ENCODE peak calls at places on chromosomes 11 and 22, in eight cellular contexts. B is IMR-90, K is suprapubic skin, X is pancreas, Z is adipocyte, C is spleen, M is AG04450, V is A549. U is an unnamed sample.
A peak's percentile ranks its signal among the peaks of the same experiment; 100 is the strongest.

GRCh38 chr11:75557649-75558494 is 4.2 kb upstream of the SERPINH1 start:
- DNase-seq in B (peak; percentile 95), K (no peak), X (no peak), Z (peak; percentile 97), C (no peak), M (peak; percentile 86), V (no peak), U (peak; percentile 87)

GRCh38 chr11:116199182-116199581 is 573.6 kb downstream of the BUD13 start:
- DNase-seq in B (no peak), K (no peak), X (no peak), Z (no peak), C (no peak), M (no peak), V (no peak), U (no peak)

GRCh38 chr11:64356498-64357411 is 2.2 kb upstream of the RPS6KA4 start:
- DNase-seq in B (no peak), K (peak; percentile 65), X (peak; percentile 69), Z (peak; percentile 52), C (no peak), M (no peak), V (peak; percentile 84), U (peak; percentile 50)

GRCh38 chr22:33923660-33924246 is 3.5 kb upstream of the LARGE1 start:
- DNase-seq in B (peak; percentile 74), K (no peak), X (no peak), Z (peak; percentile 92), C (no peak), M (peak; percentile 23), V (peak; percentile 74), U (peak; percentile 58)

GRCh38 chr11:19071255-19071654 is 10.7 kb upstream of the MRGPRX2 start:
- DNase-seq in B (peak; percentile 82), K (peak; percentile 78), X (peak; percentile 80), Z (peak; percentile 94), C (no peak), M (peak; percentile 53), V (peak; percentile 90), U (peak; percentile 75)

GRCh38 chr22:37906364-37907008 is 389 bp downstream of the MICALL1 start:
- DNase-seq in B (no peak), K (no peak), X (peak; percentile 69), Z (peak; percentile 51), C (peak; percentile 89), M (no peak), V (no peak), U (peak; percentile 80)

GRCh38 chr11:19739872-19740271 is 27.2 kb downstream of the NAV2 start:
- DNase-seq in B (peak; percentile 13), K (no peak), X (no peak), Z (no peak), C (no peak), M (no peak), V (peak; percentile 13), U (no peak)

GRCh38 chr11:6319001-6319878 is 1.1 kb downstream of the CAVIN3 start:
- DNase-seq in B (peak; percentile 34), K (peak; percentile 66), X (peak; percentile 74), Z (peak; percentile 70), C (peak; percentile 76), M (no peak), V (peak; percentile 6), U (peak; percentile 72)

GRCh38 chr11:3721002-3721401 is 49.8 kb upstream of the CHRNA10 start:
- DNase-seq in B (no peak), K (no peak), X (no peak), Z (no peak), C (no peak), M (no peak), V (no peak), U (no peak)

GRCh38 chr22:37018815-37019308 is 385 bp downstream of the TST start:
- DNase-seq in B (peak; percentile 55), K (peak; percentile 84), X (peak; percentile 76), Z (peak; percentile 79), C (peak; percentile 81), M (no peak), V (peak; percentile 21), U (peak; percentile 87)

GRCh38 chr11:64035081-64035524 is 628 bp upstream of the FLRT1 start:
- DNase-seq in B (no peak), K (no peak), X (no peak), Z (no peak), C (no peak), M (no peak), V (no peak), U (no peak)

GRCh38 chr11:73866586-73866996 is 10.1 kb downstream of the COA4 start:
- DNase-seq in B (peak; percentile 93), K (no peak), X (no peak), Z (peak; percentile 69), C (no peak), M (peak; percentile 62), V (peak; percentile 65), U (no peak)

GRCh38 chr11:97786961-97787360 is 1233.8 kb upstream of the CNTN5 start:
- DNase-seq in B (no peak), K (no peak), X (no peak), Z (no peak), C (no peak), M (no peak), V (no peak), U (no peak)

GRCh38 chr11:119101367-119101758 is 290 bp downstream of the DPAGT1 start:
- DNase-seq in B (no peak), K (no peak), X (no peak), Z (no peak), C (no peak), M (no peak), V (peak; percentile 39), U (no peak)

GRCh38 chr11:80698646-80699045 is 1257.8 kb upstream of the TENM4 start:
- DNase-seq in B (no peak), K (no peak), X (no peak), Z (no peak), C (no peak), M (no peak), V (no peak), U (no peak)

GRCh38 chr11:9293646-9294045 is 20.7 kb downstream of the TMEM41B start:
- DNase-seq in B (no peak), K (no peak), X (no peak), Z (no peak), C (no peak), M (no peak), V (no peak), U (no peak)

GRCh38 chr11:35619030-35619753 is 932 bp downstream of the FJX1 start:
- DNase-seq in B (peak; percentile 37), K (peak; percentile 65), X (peak; percentile 72), Z (peak; percentile 64), C (peak; percentile 74), M (no peak), V (peak; percentile 77), U (peak; percentile 79)

GRCh38 chr11:35615911-35616900 is 2.1 kb upstream of the FJX1 start:
- DNase-seq in B (peak; percentile 74), K (no peak), X (no peak), Z (peak; percentile 86), C (no peak), M (no peak), V (peak; percentile 64), U (no peak)

GRCh38 chr11:35618497-35619029 is 303 bp downstream of the FJX1 start:
- DNase-seq in B (peak; percentile 51), K (no peak), X (peak; percentile 78), Z (peak; percentile 84), C (peak; percentile 77), M (no peak), V (no peak), U (peak; percentile 48)

GRCh38 chr11:35617687-35618496 is at the start of gene FJX1:
- DNase-seq in B (peak; percentile 95), K (peak; percentile 68), X (peak; percentile 70), Z (peak; percentile 89), C (peak; percentile 78), M (peak; percentile 72), V (peak; percentile 83), U (peak; percentile 62)

GRCh38 chr11:35617316-35617686 is 959 bp upstream of the FJX1 start:
- DNase-seq in B (no peak), K (no peak), X (no peak), Z (no peak), C (no peak), M (no peak), V (no peak), U (no peak)
- H3K4me3 ChIP-seq in B (peak overlapping the region; percentile 67), K (peak overlapping the region; percentile 81), X (peak overlapping the region; percentile 62), Z (peak overlapping the region; percentile 82), C (no peak overlapping the region), M (peak overlapping the region; percentile 78), V (peak overlapping the region; percentile 90), U (no peak overlapping the region)

GRCh38 chr11:123083623-123084029 is 21.7 kb upstream of the HSPA8 start:
- DNase-seq in B (peak; percentile 99), K (peak; percentile 80), X (peak; percentile 66), Z (peak; percentile 88), C (peak; percentile 73), M (peak; percentile 90), V (peak; percentile 88), U (peak; percentile 88)
- H3K4me3 ChIP-seq in B (no peak overlapping the region), K (no peak overlapping the region), X (no peak overlapping the region), Z (no peak overlapping the region), C (no peak overlapping the region), M (no peak overlapping the region), V (no peak overlapping the region), U (no peak overlapping the region)

DNA sequence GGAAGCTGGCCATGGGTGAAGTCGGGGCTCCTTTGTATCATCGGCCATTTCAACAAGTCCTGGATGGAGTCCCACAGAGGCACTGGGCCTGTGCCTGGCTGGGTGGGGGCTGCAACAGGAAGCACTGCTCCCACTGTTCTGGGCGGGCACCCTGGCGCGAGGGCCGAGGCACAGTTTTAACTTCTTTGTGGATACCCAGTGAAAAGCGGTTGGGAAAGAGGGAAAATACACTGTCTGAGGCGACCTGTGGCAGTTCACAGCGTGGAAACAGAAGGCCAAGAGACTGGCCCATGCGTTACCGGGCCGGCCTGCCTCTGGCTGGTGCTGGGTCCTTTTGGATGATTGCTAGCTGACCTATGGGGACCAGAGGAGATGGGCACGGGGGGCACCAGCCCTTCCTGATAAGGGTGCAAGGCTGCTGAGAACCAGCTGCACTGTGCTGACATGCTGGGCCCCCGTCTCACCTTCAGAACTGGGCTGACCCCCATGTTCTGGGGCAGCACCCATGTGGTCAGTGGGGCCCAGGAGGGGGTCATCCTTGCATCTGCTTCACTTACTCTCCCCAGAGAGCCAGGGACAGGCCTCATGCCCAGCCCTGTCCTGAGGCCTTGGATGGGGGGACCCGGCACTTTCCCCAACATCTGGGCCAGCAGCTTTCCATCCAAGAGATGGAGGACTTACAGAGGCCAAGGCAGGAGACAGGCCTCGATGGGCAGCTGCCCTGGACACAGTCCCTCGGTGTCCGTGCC is 4.2 kb downstream of the OVOL1 start:
- DNase-seq in B (no peak), K (no peak), X (no peak), Z (no peak), C (no peak), M (no peak), V (no peak), U (no peak)
- H3K4me3 ChIP-seq in B (no peak overlapping the region), K (no peak overlapping the region), X (no peak overlapping the region), Z (no peak overlapping the region), C (no peak overlapping the region), M (no peak overlapping the region), V (no peak overlapping the region), U (no peak overlapping the region)

DNA sequence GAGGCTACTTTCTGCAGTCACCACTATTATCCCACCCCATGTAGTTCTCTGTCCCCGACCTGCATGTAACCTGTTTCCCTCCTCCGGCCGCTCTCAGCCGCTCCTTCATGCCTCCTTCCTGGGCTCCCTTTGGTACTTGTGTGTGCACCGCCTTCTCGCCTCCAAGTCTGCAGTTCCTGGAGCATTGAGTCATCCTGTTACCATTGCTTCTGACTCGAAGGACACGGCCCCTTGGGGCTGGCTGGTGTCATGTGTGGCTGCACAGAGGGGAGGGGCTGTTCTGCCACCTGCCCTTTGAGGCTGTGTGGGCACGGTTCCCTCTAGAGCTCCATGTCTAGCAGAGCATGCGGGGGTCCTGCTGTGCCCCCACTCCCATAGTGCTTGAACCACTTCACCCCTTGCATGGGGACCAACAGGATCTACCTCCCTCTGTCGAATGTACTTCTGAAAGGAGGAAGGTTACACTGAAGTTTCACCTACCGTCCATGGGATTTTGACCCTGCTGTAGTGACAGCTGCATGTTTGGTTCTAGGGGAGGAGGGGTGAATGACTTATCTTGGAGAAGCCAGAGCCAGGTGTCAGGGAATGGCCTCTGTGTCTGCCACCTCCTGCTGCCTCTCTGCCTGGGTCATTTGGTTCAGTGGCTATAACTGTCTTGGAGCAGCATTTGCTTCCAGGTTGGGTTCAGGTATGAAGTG is 39.6 kb downstream of the BCR start:
- DNase-seq in B (peak; percentile 61), K (no peak), X (peak; percentile 59), Z (peak; percentile 37), C (peak; percentile 89), M (no peak), V (no peak), U (peak; percentile 83)
- H3K4me3 ChIP-seq in B (no peak overlapping the region), K (no peak overlapping the region), X (no peak overlapping the region), Z (no peak overlapping the region), C (peak overlapping the region; percentile 1), M (no peak overlapping the region), V (no peak overlapping the region), U (no peak overlapping the region)